ENCODE peak calls at places on chromosome 20, in four cellular contexts. T, D, Y and P are unnamed samples.

GRCh38 chr20:53876956-53877355 is 193.4 kb downstream of the BCAS1 start:
- DNase-seq in T (no peak), Y (no peak), D (no peak), P (no peak)

GRCh38 chr20:58077282-58077681 is 151.2 kb downstream of the ANKRD60 start:
- DNase-seq in D (no peak), Y (no peak), T (no peak), P (no peak)

GRCh38 chr20:61249626-61250025 is 2.4 kb upstream of the CDH4 start:
- DNase-seq in T (no peak), D (no peak), Y (no peak), P (no peak)

GRCh38 chr20:22796465-22797077 is 212.2 kb upstream of the FOXA2 start:
- DNase-seq in T (peak), D (no peak), Y (no peak), P (peak)

GRCh38 chr20:35120012-35120701 is 27.0 kb downstream of the EDEM2 start:
- DNase-seq in T (peak), Y (no peak), D (peak), P (peak)

GRCh38 chr20:16245879-16246278 is 327.4 kb downstream of the KIF16B start:
- DNase-seq in D (no peak), T (no peak), Y (no peak), P (no peak)

GRCh38 chr20:18224968-18225568 is 63.3 kb upstream of the ZNF133 start:
- DNase-seq in T (peak), Y (no peak), D (peak), P (peak)

GRCh38 chr20:24147961-24148360 is 159.4 kb upstream of the GGTLC1 start:
- DNase-seq in T (no peak), Y (no peak), D (no peak), P (no peak)

GRCh38 chr20:47499053-47499452 is 2.6 kb upstream of the NCOA3 start:
- DNase-seq in D (no peak), Y (no peak), T (no peak), P (no peak)

GRCh38 chr20:6095409-6095808 is 27.4 kb downstream of the FERMT1 start:
- DNase-seq in Y (no peak), T (no peak), D (no peak), P (no peak)
- H3K4me3 ChIP-seq in Y (no peak), T (no peak), D (no peak), P (no peak)

GRCh38 chr20:43209831-43210230 is 20.1 kb upstream of the PTPRT start:
- DNase-seq in T (no peak), D (no peak), Y (no peak), P (no peak)

GRCh38 chr20:43205699-43206098 is 16.0 kb upstream of the PTPRT start:
- DNase-seq in D (no peak), Y (no peak), T (no peak), P (no peak)
- TF ChIP-seq CTCF in D (no peak), Y (no peak), T (no peak), P (no peak)

GRCh38 chr20:50810063-50810462 is 15.2 kb downstream of the BCAS4 start:
- DNase-seq in T (no peak), Y (no peak), D (no peak), P (no peak)
- H3K4me3 ChIP-seq in T (no peak), Y (no peak), D (no peak), P (no peak)

GRCh38 chr20:50379991-50380696 is 130.0 kb upstream of the PTPN1 start:
- DNase-seq in T (no peak), Y (no peak), D (no peak), P (no peak)

GRCh38 chr20:50381053-50381732 is 129.0 kb upstream of the PTPN1 start:
- DNase-seq in Y (no peak), T (no peak), D (no peak), P (no peak)

GRCh38 chr20:50379049-50379990 is 130.9 kb upstream of the PTPN1 start:
- DNase-seq in Y (peak), T (no peak), D (peak), P (peak)

GRCh38 chr20:50381771-50382593 is 128.2 kb upstream of the PTPN1 start:
- DNase-seq in D (no peak), T (no peak), Y (no peak), P (no peak)

GRCh38 chr20:50380697-50381040 is 129.5 kb upstream of the PTPN1 start:
- DNase-seq in T (peak), Y (no peak), D (no peak), P (peak)
- TF ChIP-seq CTCF in T (peak), Y (no peak), D (no peak), P (peak)

DNA sequence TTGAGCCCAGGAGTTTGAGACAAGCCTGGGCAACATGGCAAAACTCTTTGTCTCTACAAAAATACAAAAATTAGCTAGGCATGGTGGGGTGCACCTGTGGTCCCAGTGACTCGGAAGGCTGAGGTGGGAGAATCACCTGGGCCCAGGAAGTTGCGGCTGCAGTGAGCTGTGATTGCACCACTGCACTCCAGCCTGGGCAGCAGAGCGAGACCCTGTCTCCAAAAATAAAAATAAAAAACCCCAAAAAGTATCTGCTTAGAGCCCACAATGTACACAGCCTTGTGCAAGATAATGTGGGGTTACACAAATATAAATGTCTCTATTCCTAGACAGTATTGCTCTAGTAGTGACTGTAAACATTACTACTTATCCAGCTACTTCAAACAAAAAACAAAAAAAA is 5.9 kb downstream of the ESF1 start:
- DNase-seq in T (no peak), Y (no peak), D (no peak), P (no peak)
- H3K4me3 ChIP-seq in T (no peak), Y (no peak), D (no peak), P (no peak)

GRCh38 chr20:43570496-43570895 is 11.7 kb downstream of the SGK2 start:
- DNase-seq in Y (no peak), T (no peak), D (no peak), P (no peak)
- TF ChIP-seq CTCF in Y (no peak), T (no peak), D (no peak), P (no peak)